ENCODE peak calls at places on chromosomes 5 and 9, in four cellular contexts. G, Z, W and J are unnamed samples.

GRCh38 chr9:33718987-33719386 is 76.4 kb upstream of the PRSS3 start:
- DNase-seq in W (no peak), Z (no peak), G (no peak), J (no peak)

GRCh38 chr5:178357127-178357526 is 124.5 kb upstream of the PHYKPL start:
- DNase-seq in G (no peak), Z (peak; percentile 67), W (no peak), J (no peak)

GRCh38 chr9:93048706-93049448 is 9.6 kb upstream of the SUSD3 start:
- DNase-seq in Z (peak; percentile 20), W (no peak), G (no peak), J (no peak)

GRCh38 chr9:85377751-85378289 is 363.9 kb downstream of the AGTPBP1 start:
- DNase-seq in Z (no peak), G (no peak), W (no peak), J (peak; percentile 60)

GRCh38 chr9:83154087-83154736 is 91.3 kb upstream of the RASEF start:
- DNase-seq in Z (no peak), G (no peak), W (peak; percentile 66), J (no peak)

GRCh38 chr9:74220327-74220726 is 276.8 kb upstream of the RORB start:
- DNase-seq in Z (no peak), G (no peak), W (no peak), J (no peak)

GRCh38 chr9:16718296-16718695 is 152.2 kb downstream of the BNC2 start:
- DNase-seq in Z (no peak), W (no peak), G (no peak), J (no peak)

GRCh38 chr9:36017278-36017677 is 19.4 kb upstream of the RECK start:
- DNase-seq in Z (no peak), W (no peak), G (no peak), J (no peak)

GRCh38 chr9:136294437-136294836 is 9.5 kb downstream of the CCDC187 start:
- DNase-seq in Z (no peak), G (no peak), W (no peak), J (no peak)

GRCh38 chr9:36985769-36986547 is 48.1 kb downstream of the PAX5 start:
- DNase-seq in Z (no peak), W (no peak), G (no peak), J (peak; percentile 75)

GRCh38 chr9:77019010-77019809 is at the start of gene FOXB2:
- DNase-seq in Z (no peak), W (no peak), G (no peak), J (no peak)

GRCh38 chr5:175664723-175665122 is 6.9 kb downstream of the HRH2 start:
- DNase-seq in Z (no peak), G (no peak), W (no peak), J (no peak)
- H3K27ac ChIP-seq in Z (peak overlapping the region; percentile 74), G (no peak overlapping the region), W (no peak overlapping the region), J (no peak overlapping the region)

GRCh38 chr9:122378236-122378635 is 7.4 kb downstream of the PTGS1 start:
- DNase-seq in Z (no peak), G (no peak), W (no peak), J (no peak)
- H3K27ac ChIP-seq in Z (no peak overlapping the region), G (no peak overlapping the region), W (no peak overlapping the region), J (no peak overlapping the region)

DNA sequence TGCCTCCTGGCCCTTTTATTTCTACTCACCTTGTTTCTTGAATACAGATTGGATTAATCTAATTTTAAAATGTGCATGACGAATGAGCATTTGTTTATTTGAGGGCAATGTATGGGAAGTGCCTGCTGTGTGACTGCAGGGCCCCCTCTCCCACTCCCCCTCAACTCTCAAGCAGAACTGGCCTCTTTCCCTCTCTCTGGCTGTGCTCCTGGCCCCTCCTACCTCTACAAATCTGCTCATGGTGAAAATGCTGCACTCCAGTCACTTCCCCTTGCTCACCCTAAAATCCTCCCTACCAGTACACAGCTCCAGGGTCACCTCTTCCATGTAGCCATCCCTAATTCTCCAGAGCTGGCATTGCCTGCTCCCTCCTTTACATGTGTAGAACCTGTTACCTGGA is 17.2 kb upstream of the NDST1 start:
- DNase-seq in G (no peak), W (no peak), Z (no peak), J (peak; percentile 63)
- H3K27ac ChIP-seq in G (peak overlapping the region; percentile 70), W (peak overlapping the region; percentile 90), Z (peak overlapping the region; percentile 100), J (peak overlapping the region; percentile 46)

DNA sequence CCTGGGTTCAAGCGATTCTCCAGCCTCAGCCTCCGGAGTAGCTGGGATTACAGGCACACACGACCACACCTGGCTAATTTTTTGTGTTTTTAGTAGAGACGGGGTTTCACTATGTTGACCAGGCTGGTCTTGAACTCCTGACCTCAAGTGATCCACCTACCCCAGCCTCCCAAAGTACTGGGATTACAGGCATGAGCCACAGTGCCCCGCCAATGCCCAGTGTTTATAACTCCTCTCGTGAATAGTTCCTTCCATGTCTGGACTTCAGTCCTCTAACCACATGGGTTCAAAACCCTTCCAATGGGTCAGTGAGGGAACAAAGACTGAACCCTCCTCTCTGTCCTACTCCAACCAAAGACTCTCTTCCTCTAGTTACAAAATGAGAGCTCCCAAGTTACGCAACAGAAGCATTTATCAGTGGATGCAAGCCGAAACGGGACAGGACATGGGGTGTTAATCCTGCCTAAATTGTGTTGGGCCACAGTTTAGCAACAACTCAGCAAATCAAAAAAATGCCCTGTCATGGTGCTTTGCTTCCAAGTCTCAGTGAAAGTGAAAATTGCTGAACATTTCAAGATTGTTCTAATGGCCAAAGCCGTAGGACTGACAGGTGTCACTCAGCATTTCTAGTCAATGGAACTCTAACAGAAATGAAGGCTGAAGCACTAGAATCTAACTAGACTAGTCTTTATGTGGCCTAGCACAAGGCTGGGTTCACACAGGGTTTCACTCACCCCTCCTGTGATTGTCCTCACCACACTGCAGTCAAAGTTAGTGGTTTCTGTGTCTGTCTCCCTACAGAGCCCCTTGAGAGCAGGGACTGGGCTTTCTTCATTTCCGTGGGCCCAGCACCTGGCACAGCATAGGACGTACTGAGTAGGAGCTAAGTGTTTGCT is 3.2 kb upstream of the TMEM245 start:
- DNase-seq in Z (no peak), W (no peak), G (no peak), J (no peak)
- H3K27ac ChIP-seq in Z (no peak overlapping the region), W (no peak overlapping the region), G (no peak overlapping the region), J (no peak overlapping the region)

GRCh38 chr9:109317979-109318671 is 2.7 kb downstream of the EPB41L4B start:
- DNase-seq in Z (no peak), G (no peak), W (peak; percentile 85), J (no peak)
- H3K27ac ChIP-seq in Z (no peak overlapping the region), G (no peak overlapping the region), W (peak overlapping the region; percentile 84), J (no peak overlapping the region)

DNA sequence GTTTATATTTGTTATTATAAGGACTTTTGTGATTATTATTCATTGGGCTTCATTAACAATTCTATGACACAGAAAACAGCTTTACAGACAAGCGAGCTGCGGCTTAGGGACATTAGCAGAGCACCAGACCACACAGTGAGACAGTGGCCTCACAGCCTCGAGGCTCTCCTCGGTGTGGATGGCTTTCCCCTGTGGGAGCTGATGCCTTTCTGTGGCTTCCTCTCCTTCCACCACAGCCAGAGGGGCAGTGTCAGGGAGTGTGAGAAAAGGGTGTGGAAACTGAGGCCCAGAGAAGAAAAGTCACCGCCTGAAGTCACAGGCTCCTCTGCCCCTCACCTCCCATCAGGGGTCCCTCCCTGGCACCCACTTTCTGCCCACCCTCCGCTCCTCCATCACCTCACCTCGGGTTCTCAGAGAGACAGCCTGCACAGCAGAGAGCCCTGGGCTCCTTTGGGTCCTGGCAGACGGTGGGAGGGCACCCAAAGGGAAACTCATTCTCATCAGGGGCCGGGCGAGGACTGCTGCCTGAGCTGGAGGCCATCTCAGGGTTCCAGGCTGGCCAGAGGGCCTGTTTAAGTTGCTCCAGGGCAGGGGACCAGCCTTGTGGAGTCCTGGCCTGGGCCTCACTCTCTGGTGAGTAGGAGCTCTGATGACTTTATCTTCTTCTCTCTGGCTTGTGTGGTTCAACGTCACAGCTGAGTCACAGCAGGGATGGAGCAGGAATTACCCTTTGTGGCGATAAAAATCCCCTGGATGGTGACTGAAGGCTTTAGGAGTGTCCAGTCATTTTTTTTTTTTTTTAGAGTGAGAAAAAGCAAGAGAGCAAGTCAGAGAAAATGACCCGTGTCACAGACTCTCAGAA is 830 bp downstream of the TRAF1 start:
- DNase-seq in Z (no peak), W (peak; percentile 42), G (peak; percentile 62), J (no peak)
- H3K27ac ChIP-seq in Z (peak overlapping the region; percentile 50), W (peak overlapping the region; percentile 30), G (peak overlapping the region; percentile 90), J (no peak overlapping the region)

GRCh38 chr5:161507591-161507990 is 38.9 kb downstream of the GABRB2 start:
- DNase-seq in G (no peak), W (no peak), Z (no peak), J (no peak)
- H3K27ac ChIP-seq in G (no peak overlapping the region), W (no peak overlapping the region), Z (no peak overlapping the region), J (no peak overlapping the region)

GRCh38 chr5:138083702-138084101 is at the start of gene WNT8A:
- DNase-seq in W (no peak), G (no peak), Z (no peak), J (no peak)
- H3K27ac ChIP-seq in W (no peak within 1 kb of the TSS), G (no peak within 1 kb of the TSS), Z (no peak within 1 kb of the TSS), J (no peak within 1 kb of the TSS)

DNA sequence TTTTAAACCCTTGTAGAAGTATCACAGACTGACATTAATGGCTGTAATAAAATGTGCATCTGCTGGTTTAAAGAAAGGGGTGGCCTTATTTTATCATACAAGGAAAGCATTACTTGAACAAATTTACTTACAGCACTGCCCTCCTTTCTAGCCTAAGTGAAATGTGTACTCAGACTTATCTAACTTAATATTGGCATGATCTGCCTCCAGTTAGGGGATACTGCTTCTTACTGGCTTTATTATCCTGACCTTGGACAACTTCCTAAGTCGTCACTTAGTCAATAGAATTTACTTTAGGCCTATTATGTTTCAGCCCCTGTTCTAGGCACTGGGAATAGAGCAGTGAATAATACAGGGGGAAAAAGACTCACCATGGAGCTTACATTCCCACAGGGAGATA is 79.4 kb downstream of the TEK start:
- DNase-seq in W (no peak), Z (no peak), G (no peak), J (no peak)
- H3K27ac ChIP-seq in W (no peak overlapping the region), Z (no peak overlapping the region), G (no peak overlapping the region), J (no peak overlapping the region)